ENCODE peak calls at places on chromosomes 16 and 17, in four cellular contexts. O is fibroblast of gingiva, V is mesothelial cell of epicardium, P is hepatic stellate cell. F is an unnamed sample.

GRCh38 chr16:19213885-19214284 is 45.8 kb downstream of the SYT17 start:
- DNase-seq in O (no peak), V (no peak), P (no peak), F (no peak)

GRCh38 chr17:67051155-67051538 is 6.8 kb downstream of the CACNG1 start:
- DNase-seq in O (no peak), V (no peak), P (no peak), F (no peak)

GRCh38 chr16:26756633-26757032 is 310.1 kb upstream of the C16orf82 start:
- DNase-seq in O (no peak), V (no peak), P (no peak), F (no peak)

GRCh38 chr17:59451706-59452105 is 113.7 kb upstream of the DHX40 start:
- DNase-seq in O (no peak), V (no peak), P (no peak), F (no peak)

GRCh38 chr16:68188170-68188569 is 47.8 kb downstream of the ESRP2 start:
- DNase-seq in O (no peak), V (no peak), P (no peak), F (no peak)

GRCh38 chr17:60102632-60103047 is 23.9 kb upstream of the HEATR6 start:
- DNase-seq in O (peak; percentile 39), V (no peak), P (peak; percentile 38), F (no peak)

GRCh38 chr17:3415610-3416009 is 4.4 kb downstream of the OR3A3 start:
- DNase-seq in O (no peak), V (no peak), P (no peak), F (no peak)

GRCh38 chr16:89089142-89089541 is 4.5 kb upstream of the ACSF3 start:
- DNase-seq in O (no peak), V (no peak), P (no peak), F (no peak)

GRCh38 chr16:85522842-85523601 is 90.1 kb upstream of the GSE1 start:
- DNase-seq in O (peak; percentile 65), V (no peak), P (peak; percentile 98), F (no peak)

GRCh38 chr16:73047536-73048291 is at the start of gene ZFHX3:
- DNase-seq in O (peak; percentile 78), V (no peak), P (no peak), F (no peak)

GRCh38 chr16:58507963-58508670 is 7.2 kb upstream of the SETD6 start:
- DNase-seq in O (no peak), V (no peak), P (no peak), F (no peak)

GRCh38 chr17:48678141-48678971 is 44.0 kb downstream of the PRAC1 start:
- DNase-seq in O (peak; percentile 9), V (peak; percentile 66), P (peak; percentile 54), F (no peak)

GRCh38 chr17:75067856-75068255 is 19.9 kb upstream of the SLC16A5 start:
- DNase-seq in O (no peak), V (no peak), P (no peak), F (no peak)

GRCh38 chr16:1002399-1003161 is 21.0 kb downstream of the SOX8 start:
- DNase-seq in O (peak; percentile 85), V (no peak), P (peak; percentile 87), F (no peak)

GRCh38 chr16:30482366-30482765 is 9.8 kb downstream of the ITGAL start:
- DNase-seq in O (no peak), V (no peak), P (no peak), F (no peak)

F was measured in vagina.